ENCODE peak calls at places on chromosomes 16 and 17, in eight cellular contexts. One of them, this sample, is unnamed.

GRCh38 chr17:70288540-70289290 is 119.4 kb downstream of the KCNJ2 start:
- DNase-seq in body of pancreas: no peak
- DNase-seq in Panc1: no peak
- DNase-seq in thoracic aorta: no peak
- DNase-seq in K562: no peak
- DNase-seq in thyroid gland: no peak
- DNase-seq in SJSA1: no peak
- DNase-seq in effector memory CD4-positive, alpha-beta T cell: no peak
- DNase-seq in this sample: no peak

GRCh38 chr17:80513892-80514291 is 30.7 kb upstream of the RPTOR start:
- DNase-seq in thyroid gland: no peak
- DNase-seq in body of pancreas: no peak
- DNase-seq in SJSA1: peak; percentile 84
- DNase-seq in thoracic aorta: no peak
- DNase-seq in K562: no peak
- DNase-seq in effector memory CD4-positive, alpha-beta T cell: no peak
- DNase-seq in Panc1: no peak
- DNase-seq in this sample: no peak

GRCh38 chr17:8940866-8941471 is 24.5 kb downstream of the PIK3R5 start:
- DNase-seq in K562: no peak
- DNase-seq in Panc1: no peak
- DNase-seq in thyroid gland: no peak
- DNase-seq in effector memory CD4-positive, alpha-beta T cell: no peak
- DNase-seq in SJSA1: no peak
- DNase-seq in thoracic aorta: no peak
- DNase-seq in body of pancreas: no peak
- DNase-seq in this sample: no peak

GRCh38 chr16:27264151-27264550 is 4.4 kb downstream of the NSMCE1 start:
- DNase-seq in body of pancreas: no peak
- DNase-seq in thoracic aorta: no peak
- DNase-seq in K562: no peak
- DNase-seq in Panc1: no peak
- DNase-seq in SJSA1: no peak
- DNase-seq in thyroid gland: no peak
- DNase-seq in effector memory CD4-positive, alpha-beta T cell: no peak
- DNase-seq in this sample: no peak

GRCh38 chr17:72457712-72458111 is 336.9 kb downstream of the SOX9 start:
- DNase-seq in SJSA1: no peak
- DNase-seq in thyroid gland: no peak
- DNase-seq in body of pancreas: no peak
- DNase-seq in Panc1: no peak
- DNase-seq in effector memory CD4-positive, alpha-beta T cell: no peak
- DNase-seq in K562: no peak
- DNase-seq in thoracic aorta: no peak
- DNase-seq in this sample: no peak

GRCh38 chr17:27630607-27631408 is at the start of gene LGALS9:
- DNase-seq in thyroid gland: peak; percentile 11
- DNase-seq in effector memory CD4-positive, alpha-beta T cell: no peak
- DNase-seq in body of pancreas: peak; percentile 50
- DNase-seq in K562: no peak
- DNase-seq in SJSA1: no peak
- DNase-seq in Panc1: no peak
- DNase-seq in thoracic aorta: no peak
- DNase-seq in this sample: no peak

GRCh38 chr16:69428652-69429051 is 4.2 kb downstream of the CYB5B start:
- DNase-seq in thoracic aorta: no peak
- DNase-seq in thyroid gland: no peak
- DNase-seq in effector memory CD4-positive, alpha-beta T cell: no peak
- DNase-seq in K562: no peak
- DNase-seq in body of pancreas: no peak
- DNase-seq in SJSA1: no peak
- DNase-seq in Panc1: no peak
- DNase-seq in this sample: no peak

GRCh38 chr16:49811630-49812334 is 44.1 kb downstream of the ZNF423 start:
- DNase-seq in thyroid gland: no peak
- DNase-seq in effector memory CD4-positive, alpha-beta T cell: no peak
- DNase-seq in Panc1: no peak
- DNase-seq in thoracic aorta: no peak
- DNase-seq in SJSA1: peak; percentile 63
- DNase-seq in body of pancreas: peak; percentile 78
- DNase-seq in K562: no peak
- DNase-seq in this sample: peak; percentile 41

GRCh38 chr17:47367257-47367656 is 43.5 kb downstream of the EFCAB13 start:
- DNase-seq in thoracic aorta: no peak
- DNase-seq in effector memory CD4-positive, alpha-beta T cell: no peak
- DNase-seq in Panc1: no peak
- DNase-seq in thyroid gland: no peak
- DNase-seq in K562: no peak
- DNase-seq in SJSA1: no peak
- DNase-seq in body of pancreas: no peak
- DNase-seq in this sample: no peak

GRCh38 chr16:13587171-13587570 is 332.8 kb upstream of the ERCC4 start:
- DNase-seq in SJSA1: no peak
- DNase-seq in Panc1: no peak
- DNase-seq in effector memory CD4-positive, alpha-beta T cell: no peak
- DNase-seq in K562: no peak
- DNase-seq in thyroid gland: no peak
- DNase-seq in body of pancreas: no peak
- DNase-seq in thoracic aorta: no peak
- DNase-seq in this sample: no peak

GRCh38 chr17:80596760-80597608 is 52.3 kb downstream of the RPTOR start:
- DNase-seq in effector memory CD4-positive, alpha-beta T cell: no peak
- DNase-seq in thyroid gland: no peak
- DNase-seq in Panc1: no peak
- DNase-seq in thoracic aorta: no peak
- DNase-seq in SJSA1: no peak
- DNase-seq in body of pancreas: no peak
- DNase-seq in K562: no peak
- DNase-seq in this sample: no peak

GRCh38 chr17:67260051-67260987 is 15.3 kb upstream of the HELZ start:
- DNase-seq in SJSA1: no peak
- DNase-seq in K562: no peak
- DNase-seq in effector memory CD4-positive, alpha-beta T cell: no peak
- DNase-seq in Panc1: no peak
- DNase-seq in thoracic aorta: no peak
- DNase-seq in thyroid gland: peak; percentile 76
- DNase-seq in body of pancreas: peak; percentile 20
- DNase-seq in this sample: peak; percentile 95

GRCh38 chr17:40179923-40180659 is 2.8 kb downstream of the RAPGEFL1 start:
- DNase-seq in SJSA1: no peak
- DNase-seq in K562: no peak
- DNase-seq in Panc1: no peak
- DNase-seq in effector memory CD4-positive, alpha-beta T cell: no peak
- DNase-seq in body of pancreas: no peak
- DNase-seq in thoracic aorta: no peak
- DNase-seq in thyroid gland: no peak
- DNase-seq in this sample: peak; percentile 58

GRCh38 chr17:7413346-7413985 is 5.8 kb downstream of the NLGN2 start:
- DNase-seq in K562: no peak
- DNase-seq in body of pancreas: no peak
- DNase-seq in SJSA1: no peak
- DNase-seq in thyroid gland: no peak
- DNase-seq in thoracic aorta: no peak
- DNase-seq in effector memory CD4-positive, alpha-beta T cell: no peak
- DNase-seq in Panc1: no peak
- DNase-seq in this sample: no peak

GRCh38 chr17:3962217-3963069 is 1.8 kb downstream of the ATP2A3 start:
- DNase-seq in thoracic aorta: no peak
- DNase-seq in K562: no peak
- DNase-seq in body of pancreas: no peak
- DNase-seq in Panc1: no peak
- DNase-seq in effector memory CD4-positive, alpha-beta T cell: no peak
- DNase-seq in SJSA1: no peak
- DNase-seq in thyroid gland: no peak
- DNase-seq in this sample: no peak

GRCh38 chr17:35981246-35981645 is at the start of gene CCL16:
- DNase-seq in thyroid gland: no peak
- DNase-seq in thoracic aorta: no peak
- DNase-seq in effector memory CD4-positive, alpha-beta T cell: no peak
- DNase-seq in Panc1: no peak
- DNase-seq in SJSA1: no peak
- DNase-seq in K562: no peak
- DNase-seq in body of pancreas: no peak
- DNase-seq in this sample: no peak

GRCh38 chr17:69654981-69655581 is 240.6 kb downstream of the MAP2K6 start:
- DNase-seq in SJSA1: no peak
- DNase-seq in thyroid gland: no peak
- DNase-seq in body of pancreas: no peak
- DNase-seq in effector memory CD4-positive, alpha-beta T cell: no peak
- DNase-seq in thoracic aorta: no peak
- DNase-seq in K562: no peak
- DNase-seq in Panc1: no peak
- DNase-seq in this sample: no peak

GRCh38 chr16:89093602-89094251 is at the start of gene ACSF3:
- DNase-seq in SJSA1: peak; percentile 58
- DNase-seq in body of pancreas: peak; percentile 74
- DNase-seq in K562: peak; percentile 87
- DNase-seq in effector memory CD4-positive, alpha-beta T cell: peak; percentile 42
- DNase-seq in thyroid gland: peak; percentile 57
- DNase-seq in Panc1: no peak
- DNase-seq in thoracic aorta: no peak
- DNase-seq in this sample: peak; percentile 75

GRCh38 chr17:58325289-58325726 is 3.3 kb downstream of the TSPOAP1 start:
- DNase-seq in effector memory CD4-positive, alpha-beta T cell: no peak
- DNase-seq in K562: no peak
- DNase-seq in body of pancreas: peak; percentile 35
- DNase-seq in SJSA1: no peak
- DNase-seq in Panc1: no peak
- DNase-seq in thyroid gland: no peak
- DNase-seq in thoracic aorta: no peak
- DNase-seq in this sample: peak; percentile 19

GRCh38 chr17:52762794-52763167 is 604.3 kb upstream of the CA10 start:
- DNase-seq in Panc1: no peak
- DNase-seq in thoracic aorta: no peak
- DNase-seq in SJSA1: no peak
- DNase-seq in thyroid gland: no peak
- DNase-seq in K562: no peak
- DNase-seq in body of pancreas: no peak
- DNase-seq in effector memory CD4-positive, alpha-beta T cell: no peak
- DNase-seq in this sample: no peak

GRCh38 chr16:2468725-2469398 is 2.2 kb upstream of the NTN3 start:
- DNase-seq in thyroid gland: peak; percentile 29
- DNase-seq in K562: peak; percentile 49
- DNase-seq in Panc1: no peak
- DNase-seq in body of pancreas: peak; percentile 33
- DNase-seq in effector memory CD4-positive, alpha-beta T cell: no peak
- DNase-seq in thoracic aorta: no peak
- DNase-seq in SJSA1: no peak
- DNase-seq in this sample: no peak

GRCh38 chr17:66834426-66834918 is 445 bp upstream of the CACNG5 start:
- DNase-seq in thyroid gland: no peak
- DNase-seq in effector memory CD4-positive, alpha-beta T cell: no peak
- DNase-seq in Panc1: no peak
- DNase-seq in thoracic aorta: no peak
- DNase-seq in SJSA1: no peak
- DNase-seq in body of pancreas: no peak
- DNase-seq in K562: no peak
- DNase-seq in this sample: no peak

GRCh38 chr17:15361592-15361991 is 20.2 kb upstream of the TEKT3 start:
- DNase-seq in K562: no peak
- DNase-seq in SJSA1: no peak
- DNase-seq in thyroid gland: no peak
- DNase-seq in Panc1: no peak
- DNase-seq in effector memory CD4-positive, alpha-beta T cell: no peak
- DNase-seq in body of pancreas: no peak
- DNase-seq in thoracic aorta: no peak
- DNase-seq in this sample: no peak

DNA sequence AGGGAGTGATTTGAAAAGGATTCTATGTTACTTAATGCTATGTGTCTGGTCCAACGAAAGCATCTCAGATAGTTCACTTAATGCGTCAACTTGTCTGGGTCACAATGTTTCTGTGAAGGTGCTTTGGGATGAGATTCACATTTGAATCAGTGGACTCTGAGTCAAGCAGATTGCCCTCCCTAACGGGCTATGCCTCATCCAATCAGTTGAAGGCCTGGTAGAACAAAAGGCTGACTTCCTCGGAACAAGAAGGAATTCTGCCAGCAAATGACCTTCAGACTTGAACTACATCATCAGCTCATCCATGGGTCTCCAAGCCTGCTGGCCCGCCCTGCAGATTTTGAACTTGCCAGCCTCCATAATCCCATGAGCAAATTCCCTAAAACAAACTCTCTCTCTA is 15.2 kb downstream of the EMP2 start:
- DNase-seq in SJSA1: no peak
- DNase-seq in K562: no peak
- DNase-seq in thyroid gland: no peak
- DNase-seq in thoracic aorta: no peak
- DNase-seq in body of pancreas: no peak
- DNase-seq in Panc1: no peak
- DNase-seq in effector memory CD4-positive, alpha-beta T cell: no peak
- DNase-seq in this sample: no peak
- H3K4me1 ChIP-seq in SJSA1: no peaks in the 10 kb centered on the region
- H3K4me1 ChIP-seq in K562: no peaks in the 10 kb centered on the region
- H3K4me1 ChIP-seq in thyroid gland: no peaks in the 10 kb centered on the region
- H3K4me1 ChIP-seq in thoracic aorta: peaks cover 98% of the 10 kb centered on the region
- H3K4me1 ChIP-seq in body of pancreas: no peaks in the 10 kb centered on the region
- H3K4me1 ChIP-seq in Panc1: no peaks in the 10 kb centered on the region
- H3K4me1 ChIP-seq in effector memory CD4-positive, alpha-beta T cell: no peaks in the 10 kb centered on the region
- H3K4me1 ChIP-seq in this sample: no peaks in the 10 kb centered on the region

GRCh38 chr17:76515291-76515949 is 14.2 kb upstream of the RHBDF2 start:
- DNase-seq in K562: peak; percentile 48
- DNase-seq in SJSA1: peak; percentile 88
- DNase-seq in effector memory CD4-positive, alpha-beta T cell: peak; percentile 86
- DNase-seq in thoracic aorta: peak; percentile 72
- DNase-seq in Panc1: no peak
- DNase-seq in body of pancreas: peak; percentile 50
- DNase-seq in thyroid gland: peak; percentile 46
- DNase-seq in this sample: peak; percentile 96
- H3K27ac ChIP-seq in K562: peak overlapping the region; percentile 39
- H3K27ac ChIP-seq in SJSA1: peak overlapping the region; percentile 80
- H3K27ac ChIP-seq in effector memory CD4-positive, alpha-beta T cell: peak overlapping the region; percentile 90
- H3K27ac ChIP-seq in thoracic aorta: peak overlapping the region; percentile 77
- H3K27ac ChIP-seq in Panc1: no peak overlapping the region
- H3K27ac ChIP-seq in body of pancreas: peak overlapping the region; percentile 43
- H3K27ac ChIP-seq in thyroid gland: peak overlapping the region; percentile 32
- H3K27ac ChIP-seq in this sample: no peak overlapping the region

GRCh38 chr16:72884573-72884972 is 163.4 kb downstream of the ZFHX3 start:
- DNase-seq in thyroid gland: peak; percentile 86
- DNase-seq in thoracic aorta: no peak
- DNase-seq in effector memory CD4-positive, alpha-beta T cell: no peak
- DNase-seq in Panc1: no peak
- DNase-seq in SJSA1: no peak
- DNase-seq in K562: no peak
- DNase-seq in body of pancreas: no peak
- DNase-seq in this sample: no peak
- H3K4me1 ChIP-seq in thyroid gland: peaks cover 24% of the 10 kb centered on the region
- H3K4me1 ChIP-seq in thoracic aorta: peaks cover 20% of the 10 kb centered on the region
- H3K4me1 ChIP-seq in effector memory CD4-positive, alpha-beta T cell: no peaks in the 10 kb centered on the region
- H3K4me1 ChIP-seq in Panc1: no peaks in the 10 kb centered on the region
- H3K4me1 ChIP-seq in SJSA1: no peaks in the 10 kb centered on the region
- H3K4me1 ChIP-seq in K562: no peaks in the 10 kb centered on the region
- H3K4me1 ChIP-seq in body of pancreas: no peaks in the 10 kb centered on the region
- H3K4me1 ChIP-seq in this sample: no peaks in the 10 kb centered on the region

DNA sequence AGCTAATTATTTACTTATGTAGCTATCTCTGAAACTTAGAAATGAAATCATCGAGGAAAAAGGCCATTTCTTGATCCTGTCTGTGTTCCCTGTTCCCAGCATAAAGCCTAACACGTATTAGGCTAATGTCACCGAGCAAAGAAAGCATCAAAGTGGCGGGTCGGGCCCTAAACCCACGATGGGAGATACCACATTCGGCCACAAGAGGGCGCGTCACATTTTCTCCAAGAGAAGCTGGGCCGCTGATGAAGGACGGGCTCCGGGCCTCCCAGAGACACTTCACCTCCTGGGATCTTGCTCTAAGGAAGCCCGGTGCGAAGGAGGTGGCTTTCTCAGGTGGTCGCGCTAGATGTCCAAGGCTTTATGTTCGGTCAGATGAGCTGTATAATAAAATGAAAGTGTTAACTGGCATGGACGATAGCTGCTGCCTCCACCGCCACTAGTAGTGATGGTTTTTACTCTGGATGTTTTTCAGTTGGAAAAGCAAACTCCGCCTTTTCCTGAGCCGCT is 853 bp upstream of the PDK2 start:
- DNase-seq in body of pancreas: peak; percentile 93
- DNase-seq in effector memory CD4-positive, alpha-beta T cell: peak; percentile 76
- DNase-seq in K562: peak; percentile 84
- DNase-seq in thyroid gland: peak; percentile 90
- DNase-seq in SJSA1: peak; percentile 95
- DNase-seq in thoracic aorta: peak; percentile 69
- DNase-seq in Panc1: peak; percentile 75
- DNase-seq in this sample: peak; percentile 90
- H3K27ac ChIP-seq in body of pancreas: peak overlapping the region; percentile 82
- H3K27ac ChIP-seq in effector memory CD4-positive, alpha-beta T cell: peak overlapping the region; percentile 85
- H3K27ac ChIP-seq in K562: no peak overlapping the region
- H3K27ac ChIP-seq in thyroid gland: no peak overlapping the region
- H3K27ac ChIP-seq in SJSA1: no peak overlapping the region
- H3K27ac ChIP-seq in thoracic aorta: peak overlapping the region; percentile 77
- H3K27ac ChIP-seq in Panc1: peak overlapping the region; percentile 86
- H3K27ac ChIP-seq in this sample: peak overlapping the region; percentile 7

This sample was measured in cardiac muscle cell.